ENCODE peak calls at places on chromosome 16, in ten cellular contexts. One of them, this sample, is unnamed.

GRCh38 chr16:29899516-29900101 is at the start of gene SEZ6L2:
- DNase-seq in A549: peak
- DNase-seq in B cell: no peak
- DNase-seq in posterior cingulate gyrus: peak
- DNase-seq in naive thymus-derived CD8-positive, alpha-beta T cell: peak
- DNase-seq in PC-3: peak
- DNase-seq in stimulated activated CD8-positive, alpha-beta memory T cell treated with anti-CD3 and anti-CD28 coated beads, Interleukin-4, amount 100 ng/mL, for 4 hours: peak
- DNase-seq in astrocyte of the spinal cord: peak
- DNase-seq in islet precursor cell: peak
- DNase-seq in Right ventricle myocardium superior: no peak
- DNase-seq in this sample: peak

GRCh38 chr16:62638964-62639861 is 603.0 kb upstream of the CDH8 start:
- DNase-seq in A549: no peak
- DNase-seq in B cell: no peak
- DNase-seq in posterior cingulate gyrus: no peak
- DNase-seq in naive thymus-derived CD8-positive, alpha-beta T cell: no peak
- DNase-seq in PC-3: no peak
- DNase-seq in stimulated activated CD8-positive, alpha-beta memory T cell treated with anti-CD3 and anti-CD28 coated beads, Interleukin-4, amount 100 ng/mL, for 4 hours: no peak
- DNase-seq in astrocyte of the spinal cord: no peak
- DNase-seq in islet precursor cell: no peak
- DNase-seq in Right ventricle myocardium superior: no peak
- DNase-seq in this sample: no peak

GRCh38 chr16:74501484-74502479 is 80.5 kb upstream of the CLEC18B start:
- DNase-seq in A549: no peak
- DNase-seq in B cell: no peak
- DNase-seq in posterior cingulate gyrus: no peak
- DNase-seq in naive thymus-derived CD8-positive, alpha-beta T cell: no peak
- DNase-seq in PC-3: no peak
- DNase-seq in stimulated activated CD8-positive, alpha-beta memory T cell treated with anti-CD3 and anti-CD28 coated beads, Interleukin-4, amount 100 ng/mL, for 4 hours: no peak
- DNase-seq in astrocyte of the spinal cord: peak
- DNase-seq in islet precursor cell: no peak
- DNase-seq in Right ventricle myocardium superior: no peak
- DNase-seq in this sample: peak

GRCh38 chr16:53833145-53833544 is 129.2 kb downstream of the FTO start:
- DNase-seq in A549: no peak
- DNase-seq in B cell: no peak
- DNase-seq in posterior cingulate gyrus: no peak
- DNase-seq in naive thymus-derived CD8-positive, alpha-beta T cell: no peak
- DNase-seq in PC-3: no peak
- DNase-seq in stimulated activated CD8-positive, alpha-beta memory T cell treated with anti-CD3 and anti-CD28 coated beads, Interleukin-4, amount 100 ng/mL, for 4 hours: no peak
- DNase-seq in astrocyte of the spinal cord: no peak
- DNase-seq in islet precursor cell: no peak
- DNase-seq in Right ventricle myocardium superior: no peak
- DNase-seq in this sample: no peak

GRCh38 chr16:86914850-86915717 is 336.7 kb downstream of the FOXL1 start:
- DNase-seq in A549: no peak
- DNase-seq in B cell: no peak
- DNase-seq in posterior cingulate gyrus: no peak
- DNase-seq in naive thymus-derived CD8-positive, alpha-beta T cell: no peak
- DNase-seq in PC-3: no peak
- DNase-seq in stimulated activated CD8-positive, alpha-beta memory T cell treated with anti-CD3 and anti-CD28 coated beads, Interleukin-4, amount 100 ng/mL, for 4 hours: no peak
- DNase-seq in astrocyte of the spinal cord: no peak
- DNase-seq in islet precursor cell: no peak
- DNase-seq in Right ventricle myocardium superior: no peak
- DNase-seq in this sample: no peak

GRCh38 chr16:29148867-29149272 is 164.0 kb downstream of the LAT start:
- DNase-seq in A549: no peak
- DNase-seq in B cell: peak
- DNase-seq in posterior cingulate gyrus: no peak
- DNase-seq in naive thymus-derived CD8-positive, alpha-beta T cell: peak
- DNase-seq in PC-3: no peak
- DNase-seq in stimulated activated CD8-positive, alpha-beta memory T cell treated with anti-CD3 and anti-CD28 coated beads, Interleukin-4, amount 100 ng/mL, for 4 hours: peak
- DNase-seq in astrocyte of the spinal cord: no peak
- DNase-seq in islet precursor cell: no peak
- DNase-seq in Right ventricle myocardium superior: peak
- DNase-seq in this sample: no peak

GRCh38 chr16:50699345-50700159 is 6.1 kb downstream of the NOD2 start:
- DNase-seq in A549: peak
- DNase-seq in B cell: no peak
- DNase-seq in posterior cingulate gyrus: no peak
- DNase-seq in naive thymus-derived CD8-positive, alpha-beta T cell: no peak
- DNase-seq in PC-3: peak
- DNase-seq in stimulated activated CD8-positive, alpha-beta memory T cell treated with anti-CD3 and anti-CD28 coated beads, Interleukin-4, amount 100 ng/mL, for 4 hours: no peak
- DNase-seq in astrocyte of the spinal cord: no peak
- DNase-seq in islet precursor cell: no peak
- DNase-seq in Right ventricle myocardium superior: no peak
- DNase-seq in this sample: no peak

GRCh38 chr16:66746048-66746447 is 5.4 kb downstream of the DYNC1LI2 start:
- DNase-seq in A549: no peak
- DNase-seq in B cell: no peak
- DNase-seq in posterior cingulate gyrus: no peak
- DNase-seq in naive thymus-derived CD8-positive, alpha-beta T cell: no peak
- DNase-seq in PC-3: no peak
- DNase-seq in stimulated activated CD8-positive, alpha-beta memory T cell treated with anti-CD3 and anti-CD28 coated beads, Interleukin-4, amount 100 ng/mL, for 4 hours: no peak
- DNase-seq in astrocyte of the spinal cord: no peak
- DNase-seq in islet precursor cell: no peak
- DNase-seq in Right ventricle myocardium superior: no peak
- DNase-seq in this sample: no peak